ENCODE peak calls at places on chromosome 1, in eight cellular contexts. Q, W, J, H, S, K, A and I are unnamed samples.

GRCh38 chr1:64471724-64472276 is 1.9 kb downstream of the CACHD1 start:
- DNase-seq in Q (no peak), W (no peak), J (no peak), H (no peak), S (no peak), K (no peak), A (peak), I (no peak)

GRCh38 chr1:76160225-76160624 is 85.7 kb downstream of the ST6GALNAC3 start:
- DNase-seq in Q (no peak), W (no peak), J (no peak), H (no peak), S (no peak), K (no peak), A (no peak), I (no peak)

GRCh38 chr1:226987623-226988336 is 47.7 kb downstream of the COQ8A start:
- DNase-seq in Q (no peak), W (no peak), J (no peak), H (no peak), S (no peak), K (no peak), A (no peak), I (no peak)

GRCh38 chr1:63611231-63611630 is 18.0 kb downstream of the PGM1 start:
- DNase-seq in Q (no peak), W (no peak), J (no peak), H (no peak), S (no peak), K (no peak), A (no peak), I (no peak)

GRCh38 chr1:39525366-39526165 is 34.1 kb downstream of the BMP8A start:
- DNase-seq in Q (no peak), W (no peak), J (no peak), H (no peak), S (peak), K (no peak), A (no peak), I (no peak)

GRCh38 chr1:51316764-51317120 is 13.6 kb downstream of the TTC39A start:
- DNase-seq in Q (no peak), W (no peak), J (no peak), H (no peak), S (no peak), K (no peak), A (no peak), I (no peak)

GRCh38 chr1:160148121-160148520 is 3.3 kb upstream of the ATP1A4 start:
- DNase-seq in Q (no peak), W (no peak), J (no peak), H (no peak), S (no peak), K (peak), A (no peak), I (no peak)

GRCh38 chr1:159867322-159868064 is 5.0 kb upstream of the VSIG8 start:
- DNase-seq in Q (no peak), W (no peak), J (no peak), H (no peak), S (no peak), K (no peak), A (peak), I (no peak)

GRCh38 chr1:112673589-112674439 is 645 bp upstream of the MOV10 start:
- DNase-seq in Q (peak), W (peak), J (peak), H (peak), S (no peak), K (peak), A (peak), I (peak)

GRCh38 chr1:207279683-207280082 is 41.8 kb upstream of the CD55 start:
- DNase-seq in Q (no peak), W (no peak), J (no peak), H (no peak), S (no peak), K (no peak), A (no peak), I (no peak)

GRCh38 chr1:212045981-212046380 is 10.4 kb downstream of the DTL start:
- DNase-seq in Q (no peak), W (no peak), J (no peak), H (no peak), S (no peak), K (no peak), A (no peak), I (no peak)

GRCh38 chr1:4090976-4091660 is 191.0 kb upstream of the C1orf174 start:
- DNase-seq in Q (no peak), W (no peak), J (no peak), H (no peak), S (no peak), K (no peak), A (no peak), I (no peak)

GRCh38 chr1:229409616-229410369 is 24.1 kb downstream of the ACTA1 start:
- DNase-seq in Q (no peak), W (no peak), J (no peak), H (no peak), S (no peak), K (peak), A (peak), I (peak)

GRCh38 chr1:36910886-36911540 is 123.3 kb downstream of the GRIK3 start:
- DNase-seq in Q (no peak), W (no peak), J (no peak), H (no peak), S (no peak), K (no peak), A (no peak), I (no peak)

GRCh38 chr1:53563609-53564008 is 104.4 kb downstream of the DMRTB1 start:
- DNase-seq in Q (no peak), W (no peak), J (no peak), H (no peak), S (no peak), K (no peak), A (no peak), I (no peak)
- TF ChIP-seq REST in Q (no peak), W (no peak), J (no peak), H (no peak), S (no peak), K (no peak), A (no peak), I (no peak)

GRCh38 chr1:84967666-84968065 is 29.2 kb downstream of the MCOLN2 start:
- DNase-seq in Q (no peak), W (no peak), J (no peak), H (no peak), S (no peak), K (no peak), A (no peak), I (no peak)
- TF ChIP-seq REST in Q (no peak), W (no peak), J (no peak), H (no peak), S (no peak), K (no peak), A (no peak), I (no peak)

GRCh38 chr1:87051965-87052364 is 137.5 kb downstream of the HS2ST1 start:
- DNase-seq in Q (no peak), W (no peak), J (no peak), H (no peak), S (no peak), K (no peak), A (no peak), I (no peak)
- TF ChIP-seq REST in Q (no peak), W (no peak), J (no peak), H (no peak), S (no peak), K (no peak), A (no peak), I (no peak)

DNA sequence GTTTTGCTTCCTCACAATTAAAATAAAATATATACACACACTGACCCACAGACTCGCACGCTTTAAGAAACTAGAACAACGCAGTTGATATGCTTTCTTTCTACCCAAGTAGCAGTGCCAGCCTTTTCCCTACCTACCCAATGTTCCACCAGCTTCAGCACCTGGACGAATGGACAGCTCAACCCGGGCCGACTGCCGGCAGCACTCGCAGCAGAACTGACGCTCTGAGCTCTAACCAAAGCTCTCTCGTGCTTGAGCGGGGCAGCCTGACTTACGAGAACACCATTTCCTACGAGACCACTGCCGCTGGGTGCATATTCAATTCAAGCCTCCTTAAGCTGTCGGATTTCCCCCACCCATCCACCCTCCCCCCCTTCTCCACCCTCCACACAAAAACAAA is 127.4 kb upstream of the DPYD start:
- DNase-seq in Q (peak), W (no peak), J (no peak), H (peak), S (no peak), K (peak), A (peak), I (peak)
- TF ChIP-seq REST in Q (peak), W (peak), J (peak), H (peak), S (peak), K (no peak), A (peak), I (peak)

DNA sequence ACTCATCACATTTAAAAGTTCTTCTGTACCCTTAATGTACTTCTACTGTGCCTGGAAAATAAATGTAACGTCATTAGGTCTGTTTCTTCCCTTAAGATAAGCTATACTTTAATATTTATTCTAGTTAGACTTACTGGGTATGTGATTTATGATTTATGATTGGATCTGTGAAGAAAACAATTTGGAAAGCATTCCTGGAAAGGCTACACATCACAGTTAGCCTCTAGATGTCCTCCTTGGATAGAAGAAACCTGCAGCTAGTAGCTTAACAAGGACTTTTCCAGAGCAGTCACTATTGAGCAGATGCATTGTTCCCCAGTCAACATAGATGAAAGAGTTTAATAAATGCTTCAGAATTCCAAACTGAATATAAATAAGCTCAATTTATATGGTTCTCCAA is 22.2 kb upstream of the ABL2 start:
- DNase-seq in Q (no peak), W (no peak), J (peak), H (no peak), S (no peak), K (peak), A (peak), I (peak)
- TF ChIP-seq REST in Q (no peak), W (no peak), J (no peak), H (no peak), S (no peak), K (no peak), A (no peak), I (no peak)

DNA sequence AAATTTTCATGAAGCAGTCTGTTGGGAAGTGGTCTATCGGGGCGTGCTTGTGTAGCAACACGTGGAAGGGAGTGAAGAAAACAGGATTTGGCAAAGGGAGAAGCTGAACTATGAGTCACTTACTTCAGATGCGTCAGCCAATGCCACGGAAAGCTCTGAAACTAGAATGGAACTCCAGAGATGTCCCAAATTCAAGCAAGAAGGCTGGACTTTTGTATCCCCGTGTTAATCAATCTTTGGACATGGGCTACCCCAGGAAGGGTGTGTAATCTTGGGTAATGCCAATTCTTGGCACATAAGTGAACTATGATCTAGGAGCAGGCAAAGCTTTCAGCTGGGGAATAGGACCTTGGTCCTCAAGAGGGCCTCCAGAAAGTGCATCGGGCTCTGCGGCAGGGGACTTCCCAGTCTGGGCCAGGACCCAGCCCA is 102.6 kb downstream of the ADSS2 start:
- DNase-seq in Q (peak), W (no peak), J (no peak), H (no peak), S (no peak), K (no peak), A (no peak), I (no peak)
- TF ChIP-seq REST in Q (no peak), W (no peak), J (no peak), H (no peak), S (no peak), K (no peak), A (no peak), I (no peak)